ENCODE peak calls at places on chromosomes 3 and 15, in five cellular contexts. Y, K, H, Q and G are unnamed samples.

GRCh38 chr3:177203689-177204395 is 6.6 kb upstream of the TBL1XR1 start:
- DNase-seq in K (no peak), Y (no peak), H (no peak), Q (no peak), G (no peak)

GRCh38 chr3:73471986-73472385 is 152.8 kb downstream of the PDZRN3 start:
- DNase-seq in Q (no peak), H (no peak), K (no peak), Y (no peak), G (no peak)

GRCh38 chr15:68506071-68506470 is 72.7 kb upstream of the CORO2B start:
- DNase-seq in K (no peak), Y (no peak), Q (no peak), H (no peak), G (no peak)

GRCh38 chr3:187955076-187955952 is 198.6 kb upstream of the LPP start:
- DNase-seq in Y (peak), K (peak), H (peak), Q (peak), G (no peak)

GRCh38 chr15:37819191-37819590 is 115.2 kb upstream of the TMCO5A start:
- DNase-seq in K (no peak), Y (no peak), H (peak), Q (no peak), G (no peak)

GRCh38 chr3:16667633-16668032 is 62.4 kb upstream of the DAZL start:
- DNase-seq in Q (no peak), H (peak), K (no peak), Y (no peak), G (no peak)

GRCh38 chr3:172040976-172041963 is 1.9 kb downstream of the FNDC3B start:
- DNase-seq in Q (no peak), K (no peak), H (peak), Y (peak), G (no peak)

GRCh38 chr15:27686376-27686775 is 412.7 kb downstream of the OCA2 start:
- DNase-seq in Q (no peak), H (no peak), Y (no peak), K (no peak), G (no peak)

GRCh38 chr15:70351941-70352774 is 254.4 kb upstream of the TLE3 start:
- DNase-seq in K (peak), H (no peak), Q (no peak), Y (no peak), G (no peak)

GRCh38 chr15:31102374-31103342 is 1.1 kb upstream of the TRPM1 start:
- DNase-seq in K (no peak), H (no peak), Y (no peak), Q (no peak), G (no peak)

GRCh38 chr3:151195818-151196217 is 7.2 kb downstream of the GPR171 start:
- DNase-seq in H (no peak), K (no peak), Y (no peak), Q (no peak), G (no peak)

GRCh38 chr3:10561162-10561561 is 55.8 kb upstream of the ATP2B2 start:
- DNase-seq in K (no peak), H (no peak), Y (no peak), Q (no peak), G (no peak)

GRCh38 chr15:22887157-22887951 is 48.9 kb downstream of the NIPA2 start:
- DNase-seq in Q (no peak), K (no peak), Y (peak), H (peak), G (no peak)

GRCh38 chr3:150469031-150469930 is 61.2 kb downstream of the TSC22D2 start:
- DNase-seq in Q (peak), Y (peak), H (peak), K (peak), G (no peak)

GRCh38 chr3:5312278-5312677 is 124.8 kb downstream of the EDEM1 start:
- DNase-seq in H (no peak), Y (no peak), Q (no peak), K (no peak), G (no peak)

GRCh38 chr3:184361532-184361931 is at the start of the genes CLCN2 and POLR2H:
- DNase-seq in Q (no peak), K (no peak), H (peak), Y (peak), G (peak)

GRCh38 chr3:20930034-20930433 is 744.0 kb upstream of the SGO1 start:
- DNase-seq in H (peak), K (no peak), Q (no peak), Y (no peak), G (peak)

GRCh38 chr15:88089019-88089603 is 167.4 kb downstream of the NTRK3 start:
- DNase-seq in K (no peak), H (no peak), Q (no peak), Y (no peak), G (no peak)

GRCh38 chr15:52005748-52006701 is 13.0 kb upstream of the MAPK6 start:
- DNase-seq in Y (no peak), H (peak), Q (no peak), K (no peak), G (peak)

GRCh38 chr3:42749753-42750231 is 23.3 kb downstream of the CCDC13 start:
- DNase-seq in H (peak), K (no peak), Y (peak), Q (peak), G (no peak)

GRCh38 chr3:120854908-120855526 is 53.0 kb upstream of the STXBP5L start:
- DNase-seq in Y (no peak), Q (no peak), H (peak), K (no peak), G (no peak)

GRCh38 chr15:80309769-80310384 is 57.9 kb upstream of the CTXND1 start:
- DNase-seq in K (no peak), H (peak), Q (peak), Y (peak), G (peak)

GRCh38 chr3:7800006-7800780 is 701.4 kb upstream of the LMCD1 start:
- DNase-seq in Y (no peak), H (no peak), Q (no peak), K (no peak), G (no peak)

GRCh38 chr3:141457624-141458236 is 29.1 kb upstream of the RASA2 start:
- DNase-seq in K (no peak), Y (no peak), H (peak), Q (no peak), G (no peak)

GRCh38 chr3:71495708-71496472 is 87.6 kb downstream of the FOXP1 start:
- DNase-seq in H (peak), Y (peak), K (no peak), Q (peak), G (no peak)

GRCh38 chr3:66763294-66763693 is 234.8 kb upstream of the KBTBD8 start:
- DNase-seq in Y (no peak), H (peak), Q (no peak), K (peak), G (no peak)

GRCh38 chr3:88773766-88774165 is 333.7 kb upstream of the EPHA3 start:
- DNase-seq in H (no peak), Y (no peak), K (no peak), Q (no peak), G (no peak)

GRCh38 chr15:30043211-30043655 is 39.5 kb upstream of the GOLGA8J start:
- DNase-seq in Y (no peak), H (peak), K (no peak), Q (peak), G (no peak)

GRCh38 chr3:57017481-57017880 is 43.0 kb upstream of the SPATA12 start:
- DNase-seq in Y (peak), K (no peak), Q (no peak), H (peak), G (no peak)

GRCh38 chr3:130715616-130716015 is 31.0 kb downstream of the PIK3R4 start:
- DNase-seq in K (no peak), Q (no peak), H (no peak), Y (no peak), G (no peak)

GRCh38 chr3:22361465-22361864 is 610.5 kb upstream of the ZNF385D start:
- DNase-seq in Q (no peak), K (no peak), Y (no peak), H (no peak), G (no peak)

GRCh38 chr3:126487151-126487771 is 11.6 kb upstream of the ZXDC start:
- DNase-seq in Y (peak), K (no peak), Q (no peak), H (peak), G (no peak)

GRCh38 chr3:184710870-184711365 is 946 bp downstream of the MAGEF1 start:
- DNase-seq in Y (no peak), K (peak), H (peak), Q (no peak), G (no peak)

GRCh38 chr3:111385971-111386495 is 156.0 kb upstream of the CD96 start:
- DNase-seq in H (no peak), Y (no peak), K (no peak), Q (no peak), G (no peak)

GRCh38 chr3:14386254-14386653 is 16.2 kb upstream of the SLC6A6 start:
- DNase-seq in Q (no peak), H (no peak), Y (no peak), K (no peak), G (no peak)